ENCODE peak calls at places on chromosomes 12 and 14, in four cellular contexts. R, N, G and L are unnamed samples.

GRCh38 chr12:87311206-87311605 is 718.0 kb downstream of the C12orf50 start:
- DNase-seq in R (no peak), N (no peak), G (no peak), L (no peak)

GRCh38 chr12:48977290-48978281 is 536 bp upstream of the WNT1 start:
- DNase-seq in R (no peak), N (peak; percentile 67), G (no peak), L (peak; percentile 64)

GRCh38 chr12:42588308-42588836 is 1.2 kb downstream of the PRICKLE1 start:
- DNase-seq in R (no peak), N (no peak), G (peak; percentile 48), L (no peak)

GRCh38 chr14:77151918-77152588 is 10.5 kb upstream of the ZDHHC22 start:
- DNase-seq in R (no peak), N (no peak), G (peak; percentile 28), L (no peak)

GRCh38 chr14:65850429-65851145 is 438.1 kb downstream of the FUT8 start:
- DNase-seq in R (no peak), N (no peak), G (no peak), L (no peak)

GRCh38 chr12:120936197-120936596 is 32.0 kb upstream of the SPPL3 start:
- DNase-seq in R (no peak), N (no peak), G (no peak), L (peak; percentile 62)

GRCh38 chr12:122749569-122750332 is 2.9 kb upstream of the DENR start:
- DNase-seq in R (no peak), N (no peak), G (no peak), L (no peak)

GRCh38 chr14:106201376-106201775 is 675.0 kb downstream of the TMEM121 start:
- DNase-seq in R (no peak), N (no peak), G (no peak), L (no peak)

GRCh38 chr14:50347521-50347920 is 35.4 kb downstream of the DMAC2L start:
- DNase-seq in R (no peak), N (no peak), G (peak; percentile 43), L (no peak)

GRCh38 chr12:102873077-102873476 is 44.0 kb downstream of the PAH start:
- DNase-seq in R (no peak), N (no peak), G (no peak), L (no peak)

GRCh38 chr12:106901276-106901675 is 54.4 kb upstream of the TMEM263 start:
- DNase-seq in R (no peak), N (no peak), G (no peak), L (no peak)

GRCh38 chr14:104657114-104657524 is 32.3 kb upstream of the INF2 start:
- DNase-seq in R (no peak), N (no peak), G (no peak), L (no peak)

GRCh38 chr12:65556676-65557424 is 267.4 kb upstream of the HMGA2 start:
- DNase-seq in R (no peak), N (peak; percentile 84), G (peak; percentile 88), L (peak; percentile 77)

GRCh38 chr14:104388631-104389325 is 190.8 kb upstream of the C14orf180 start:
- DNase-seq in R (no peak), N (peak; percentile 23), G (no peak), L (peak; percentile 4)

GRCh38 chr14:52954346-52955214 is 3.7 kb upstream of the FERMT2 start:
- DNase-seq in R (no peak), N (no peak), G (no peak), L (no peak)

GRCh38 chr14:91041450-91041849 is 19.0 kb downstream of the RPS6KA5 start:
- DNase-seq in R (no peak), N (no peak), G (no peak), L (no peak)

GRCh38 chr14:49017451-49017850 is 568.7 kb downstream of the RPS29 start:
- DNase-seq in R (no peak), N (no peak), G (no peak), L (no peak)

GRCh38 chr12:111093428-111094142 is 173.2 kb upstream of the MYL2 start:
- DNase-seq in R (no peak), N (no peak), G (no peak), L (no peak)

GRCh38 chr12:132494294-132495164 is 4.6 kb downstream of the FBRSL1 start:
- DNase-seq in R (no peak), N (peak; percentile 70), G (no peak), L (no peak)

GRCh38 chr12:75816892-75817291 is 214.7 kb downstream of the PHLDA1 start:
- DNase-seq in R (no peak), N (no peak), G (peak; percentile 48), L (no peak)

GRCh38 chr14:41817626-41818025 is 210.9 kb downstream of the LRFN5 start:
- DNase-seq in R (no peak), N (no peak), G (no peak), L (no peak)

GRCh38 chr12:88684610-88685009 is 104.3 kb upstream of the KITLG start:
- DNase-seq in R (no peak), N (no peak), G (no peak), L (no peak)

GRCh38 chr14:31109257-31109656 is 83.1 kb upstream of the STRN3 start:
- DNase-seq in R (no peak), N (no peak), G (no peak), L (no peak)

GRCh38 chr12:25276199-25276937 is 25.6 kb upstream of the KRAS start:
- DNase-seq in R (peak; percentile 22), N (peak; percentile 68), G (peak; percentile 72), L (no peak)

GRCh38 chr12:98701166-98701565 is 56.1 kb downstream of the APAF1 start:
- DNase-seq in R (no peak), N (no peak), G (no peak), L (no peak)

GRCh38 chr14:78202976-78203375 is 32.8 kb downstream of the NRXN3 start:
- DNase-seq in R (no peak), N (no peak), G (no peak), L (no peak)

GRCh38 chr12:50985322-50985721 is 33.0 kb downstream of the HIGD1C start:
- DNase-seq in R (peak; percentile 33), N (no peak), G (peak; percentile 94), L (no peak)

GRCh38 chr14:100850841-100851585 is 25.1 kb downstream of the MEG3 start:
- DNase-seq in R (no peak), N (peak; percentile 71), G (peak; percentile 32), L (peak; percentile 81)

GRCh38 chr14:101289230-101289690 is 272.0 kb upstream of the DIO3 start:
- DNase-seq in R (no peak), N (no peak), G (no peak), L (no peak)

GRCh38 chr12:121893901-121894540 is 5.4 kb downstream of the PSMD9 start:
- DNase-seq in R (peak; percentile 25), N (peak; percentile 40), G (peak; percentile 74), L (no peak)

GRCh38 chr14:50770586-50770985 is 60.4 kb downstream of the NIN start:
- DNase-seq in R (no peak), N (no peak), G (no peak), L (no peak)

GRCh38 chr12:52003016-52003550 is 3.7 kb upstream of the TAMALIN start:
- DNase-seq in R (no peak), N (no peak), G (no peak), L (no peak)

GRCh38 chr12:3246253-3246652 is 169.1 kb downstream of the TSPAN9 start:
- DNase-seq in R (no peak), N (no peak), G (peak; percentile 7), L (no peak)
- H3K4me3 ChIP-seq in R (no peak overlapping the region), N (no peak overlapping the region), G (no peak overlapping the region), L (no peak overlapping the region)

GRCh38 chr12:5432011-5432400 is at the start of gene NTF3:
- DNase-seq in R (no peak), N (no peak), G (no peak), L (no peak)
- H3K27me3 ChIP-seq in R (peaks cover 27% of the 10 kb centered on the region), N (peaks cover 7% of the 10 kb centered on the region), G (peaks cover 81% of the 10 kb centered on the region), L (peaks cover 18% of the 10 kb centered on the region)

GRCh38 chr14:76055330-76055729 is 69.8 kb downstream of the IFT43 start:
- DNase-seq in R (no peak), N (no peak), G (no peak), L (no peak)

GRCh38 chr14:76053576-76054369 is 68.2 kb downstream of the IFT43 start:
- DNase-seq in R (no peak), N (no peak), G (no peak), L (no peak)

GRCh38 chr14:76057914-76058313 is 72.4 kb downstream of the IFT43 start:
- DNase-seq in R (no peak), N (no peak), G (no peak), L (no peak)

GRCh38 chr14:76051717-76052459 is 66.3 kb downstream of the IFT43 start:
- DNase-seq in R (no peak), N (no peak), G (no peak), L (no peak)

DNA sequence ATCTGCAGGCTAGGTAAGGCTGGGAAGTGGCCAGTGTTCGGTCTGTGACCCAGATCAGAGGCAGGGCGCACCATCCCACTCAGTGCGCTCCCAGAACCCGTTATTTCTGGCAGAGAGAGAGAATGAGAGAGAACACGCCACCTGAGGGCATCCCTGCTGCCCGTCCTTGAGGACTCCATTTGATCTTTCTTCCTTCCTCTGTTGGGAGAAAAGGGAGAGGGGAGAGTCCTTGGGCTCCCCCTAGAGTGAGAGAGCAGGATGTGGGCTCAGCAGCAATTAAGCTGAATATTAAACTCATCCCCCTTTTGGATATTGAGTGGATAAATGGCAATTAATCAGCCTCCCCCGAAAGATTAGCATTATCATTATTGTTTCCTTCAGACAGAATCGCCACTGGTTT is 70.6 kb downstream of the IFT43 start:
- DNase-seq in R (no peak), N (no peak), G (no peak), L (no peak)
- TF ChIP-seq CTCF in R (peak; percentile 53), N (no peak), G (peak; percentile 39), L (peak; percentile 39)

GRCh38 chr12:94362653-94363052 is 97.0 kb downstream of the CEP83 start:
- DNase-seq in R (no peak), N (no peak), G (no peak), L (no peak)

GRCh38 chr12:94359761-94360160 is 99.9 kb downstream of the CEP83 start:
- DNase-seq in R (no peak), N (no peak), G (no peak), L (no peak)
- H3K4me3 ChIP-seq in R (no peak overlapping the region), N (no peak overlapping the region), G (no peak overlapping the region), L (no peak overlapping the region)